ENCODE peak calls at places on chromosomes 4 and X, in five cellular contexts. Y is brain microvascular endothelial cell, E is fibroblast of lung, R is gastrocnemius medialis, M is cardiac muscle cell. G is an unnamed sample.
A peak's percentile ranks its signal among the peaks of the same experiment; 100 is the strongest.

GRCh38 chr4:105644270-105644669 is 64.2 kb downstream of the INTS12 start:
- DNase-seq in Y (no peak), E (no peak), R (no peak), M (no peak), G (no peak)

GRCh38 chr4:177480796-177481195 is 38.6 kb upstream of the AGA start:
- DNase-seq in Y (peak; percentile 82), E (peak; percentile 39), R (no peak), M (peak; percentile 58), G (no peak)

GRCh38 chr4:123661080-123661737 is 264.6 kb downstream of the SPRY1 start:
- DNase-seq in Y (no peak), E (peak; percentile 62), R (no peak), M (peak; percentile 57), G (peak; percentile 37)

GRCh38 chrX:38052096-38052495 is 45.7 kb downstream of the SYTL5 start:
- DNase-seq in Y (peak; percentile 74), E (peak; percentile 90), R (no peak), M (peak; percentile 74), G (peak; percentile 37)

GRCh38 chr4:189021831-189022230 is 882.6 kb downstream of the TRIML1 start:
- DNase-seq in Y (peak; percentile 45), E (peak; percentile 44), R (no peak), M (peak; percentile 1), G (no peak)

GRCh38 chr4:91758487-91758886 is 545.3 kb upstream of the GRID2 start:
- DNase-seq in Y (no peak), E (peak; percentile 31), R (no peak), M (peak; percentile 85), G (peak; percentile 6)

GRCh38 chr4:93764647-93765246 is 63.8 kb upstream of the ATOH1 start:
- DNase-seq in Y (peak; percentile 38), E (peak; percentile 72), R (no peak), M (peak; percentile 62), G (peak; percentile 49)

GRCh38 chrX:69222103-69223090 is 57.1 kb upstream of the PJA1 start:
- DNase-seq in Y (peak; percentile 15), E (peak; percentile 70), R (peak; percentile 37), M (peak; percentile 80), G (peak; percentile 76)

GRCh38 chrX:150361070-150361776 is 1.9 kb upstream of the MAMLD1 start:
- DNase-seq in Y (no peak), E (peak; percentile 35), R (no peak), M (no peak), G (no peak)

GRCh38 chr4:67929447-67929846 is 33.8 kb downstream of the TMPRSS11A start:
- DNase-seq in Y (no peak), E (no peak), R (no peak), M (no peak), G (peak; percentile 87)

GRCh38 chr4:121765368-121765705 is 373 bp upstream of the SMIM43 start:
- DNase-seq in Y (no peak), E (no peak), R (no peak), M (no peak), G (no peak)

GRCh38 chr4:51840791-51841190 is 2.2 kb upstream of the DCUN1D4 start:
- DNase-seq in Y (no peak), E (no peak), R (no peak), M (no peak), G (no peak)

GRCh38 chrX:7330971-7331746 is 183.2 kb upstream of the PUDP start:
- DNase-seq in Y (peak; percentile 72), E (peak; percentile 84), R (peak; percentile 28), M (peak; percentile 55), G (no peak)

GRCh38 chr4:16443504-16444088 is 217.3 kb upstream of the TAPT1 start:
- DNase-seq in Y (peak; percentile 39), E (peak; percentile 55), R (no peak), M (peak; percentile 60), G (peak; percentile 24)

GRCh38 chrX:129932137-129932791 is 26.3 kb downstream of the UTP14A start:
- DNase-seq in Y (peak; percentile 73), E (peak; percentile 92), R (peak; percentile 95), M (peak; percentile 93), G (peak; percentile 87)

GRCh38 chr4:57639566-57640328 is 529.6 kb upstream of the IGFBP7 start:
- DNase-seq in Y (no peak), E (no peak), R (no peak), M (no peak), G (no peak)

GRCh38 chr4:156190606-156191005 is 236.9 kb upstream of the CTSO start:
- DNase-seq in Y (peak; percentile 73), E (peak; percentile 75), R (no peak), M (peak; percentile 48), G (no peak)

GRCh38 chr4:4521069-4521468 is 20.8 kb downstream of the STX18 start:
- DNase-seq in Y (no peak), E (no peak), R (no peak), M (no peak), G (no peak)

GRCh38 chr4:11408569-11408968 is 20.1 kb downstream of the HS3ST1 start:
- DNase-seq in Y (no peak), E (no peak), R (no peak), M (no peak), G (no peak)

GRCh38 chr4:7027284-7027683 is 15.9 kb upstream of the TADA2B start:
- DNase-seq in Y (no peak), E (no peak), R (no peak), M (no peak), G (no peak)

GRCh38 chr4:176270669-176271068 is 1.6 kb upstream of the ASB5 start:
- DNase-seq in Y (peak; percentile 98), E (peak; percentile 96), R (peak; percentile 93), M (peak; percentile 84), G (peak; percentile 96)

GRCh38 chr4:183986645-183987528 is 81.8 kb downstream of the STOX2 start:
- DNase-seq in Y (no peak), E (no peak), R (no peak), M (no peak), G (peak; percentile 6)
- H3K27ac ChIP-seq in Y (peak overlapping the region; percentile 78), E (peak overlapping the region; percentile 70), R (peak overlapping the region; percentile 89), M (peak overlapping the region; percentile 78), G (peak overlapping the region; percentile 93)

GRCh38 chr4:127610488-127610887 is 22.3 kb upstream of the INTU start:
- DNase-seq in Y (no peak), E (no peak), R (no peak), M (no peak), G (no peak)

GRCh38 chr4:127606823-127607222 is 25.9 kb upstream of the INTU start:
- DNase-seq in Y (no peak), E (no peak), R (no peak), M (no peak), G (no peak)

GRCh38 chr4:127609484-127609883 is 23.3 kb upstream of the INTU start:
- DNase-seq in Y (no peak), E (no peak), R (no peak), M (no peak), G (no peak)

GRCh38 chr4:127601029-127601428 is 31.7 kb upstream of the INTU start:
- DNase-seq in Y (no peak), E (peak; percentile 75), R (no peak), M (peak; percentile 58), G (peak; percentile 18)

DNA sequence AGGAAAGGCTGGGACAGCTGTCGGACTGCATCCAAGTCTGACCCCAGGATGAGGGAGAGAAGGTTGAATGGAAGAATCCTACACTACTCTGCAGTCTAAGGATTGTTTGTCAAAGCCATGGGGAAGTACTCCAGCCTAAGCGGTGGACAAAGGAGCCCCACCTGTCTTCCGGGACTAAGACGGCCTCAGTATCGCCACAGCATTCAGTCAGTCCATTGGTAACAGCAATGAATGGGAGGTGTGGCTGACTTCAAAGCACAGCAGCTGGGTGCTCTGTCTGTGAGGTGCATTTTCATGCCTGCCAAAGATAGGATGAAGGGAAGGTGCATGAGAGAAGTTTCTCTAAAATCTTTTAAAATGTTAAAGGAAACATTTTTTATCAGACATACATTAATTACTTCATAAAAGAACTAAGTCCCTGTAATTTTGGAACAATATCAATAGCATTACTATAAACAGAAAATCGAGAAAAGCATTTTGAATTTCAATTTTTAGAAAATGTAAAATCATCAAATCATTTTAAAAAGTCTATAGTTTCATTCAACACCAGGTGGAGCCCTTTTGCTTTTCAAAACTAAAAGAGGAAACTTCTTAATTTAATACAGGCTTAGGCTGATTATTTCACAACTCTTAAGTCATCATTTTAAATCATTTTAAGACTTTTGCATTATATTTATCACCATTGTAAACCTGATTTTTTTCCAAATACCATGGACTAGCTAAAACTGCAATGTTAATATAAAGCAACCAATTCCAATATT is 27.6 kb upstream of the INTU start:
- DNase-seq in Y (no peak), E (peak; percentile 73), R (no peak), M (peak; percentile 57), G (peak; percentile 28)
- TF ChIP-seq CTCF in Y (no peak), E (peak; percentile 31), R (no peak), M (peak; percentile 29), G (peak; percentile 60)

GRCh38 chrX:119247702-119248101 is 11.6 kb downstream of the PGRMC1 start:
- DNase-seq in Y (no peak), E (no peak), R (no peak), M (no peak), G (no peak)

GRCh38 chrX:119251381-119251780 is 15.3 kb downstream of the PGRMC1 start:
- DNase-seq in Y (no peak), E (no peak), R (no peak), M (no peak), G (no peak)

GRCh38 chrX:119249836-119250340 is 13.8 kb downstream of the PGRMC1 start:
- DNase-seq in Y (no peak), E (peak; percentile 10), R (no peak), M (no peak), G (no peak)

DNA sequence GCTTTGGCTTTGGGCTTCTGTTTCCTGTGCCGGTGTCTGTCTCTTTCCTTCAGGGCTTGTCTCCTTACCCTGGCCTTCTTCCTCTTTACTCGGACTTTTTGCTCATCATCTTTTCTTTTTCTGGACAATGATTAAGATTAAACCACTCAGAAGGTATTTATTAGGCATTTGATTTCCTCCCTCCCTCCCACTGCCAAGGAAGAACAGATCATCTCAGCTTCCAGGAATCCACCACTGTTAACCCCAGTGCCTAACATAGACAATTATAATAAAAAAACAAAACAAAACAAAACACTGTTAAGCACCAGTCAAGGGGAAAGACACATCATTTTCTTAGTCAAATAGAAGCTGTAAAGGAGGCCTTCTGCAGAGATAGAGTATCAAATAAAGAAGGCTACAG is 16.6 kb downstream of the PGRMC1 start:
- DNase-seq in Y (no peak), E (no peak), R (no peak), M (no peak), G (no peak)
- H3K27ac ChIP-seq in Y (no peak overlapping the region), E (no peak overlapping the region), R (no peak overlapping the region), M (no peak overlapping the region), G (no peak overlapping the region)

GRCh38 chrX:2705461-2705860 is 14.4 kb downstream of the CD99 start:
- DNase-seq in Y (no peak), E (no peak), R (no peak), M (no peak), G (no peak)

GRCh38 chrX:2705036-2705435 is 13.9 kb downstream of the CD99 start:
- DNase-seq in Y (no peak), E (peak; percentile 31), R (peak; percentile 37), M (peak; percentile 50), G (no peak)

GRCh38 chrX:2708016-2708415 is 16.9 kb downstream of the CD99 start:
- DNase-seq in Y (no peak), E (no peak), R (no peak), M (no peak), G (no peak)

GRCh38 chrX:2708601-2709200 is 17.6 kb downstream of the CD99 start:
- DNase-seq in Y (no peak), E (no peak), R (no peak), M (no peak), G (no peak)

DNA sequence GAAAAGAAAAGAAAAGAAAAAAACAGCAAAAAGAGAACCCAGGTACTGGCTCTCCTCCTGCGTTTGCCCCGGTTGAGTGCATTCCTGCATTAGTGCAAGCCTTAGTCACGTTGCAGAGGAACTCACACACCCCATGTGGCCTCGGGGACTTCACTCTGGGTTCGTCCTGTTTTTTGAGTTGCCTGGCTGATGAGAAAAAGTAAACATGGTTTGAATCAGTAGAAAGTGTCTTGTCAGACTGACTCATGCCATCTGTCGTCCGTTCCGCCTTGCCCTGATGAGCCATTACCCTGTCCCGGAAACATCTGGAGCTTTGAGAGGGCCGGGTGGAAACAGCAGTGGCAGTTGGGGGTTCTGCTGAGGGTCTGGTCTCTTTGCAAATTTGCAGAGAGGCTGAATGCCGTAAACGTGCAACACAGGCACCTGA is 16.3 kb downstream of the CD99 start:
- DNase-seq in Y (peak; percentile 93), E (peak; percentile 86), R (peak; percentile 68), M (peak; percentile 67), G (peak; percentile 74)
- TF ChIP-seq CTCF in Y (no peak), E (no peak), R (no peak), M (no peak), G (no peak)